ENCODE peak calls at places on chromosomes 3 and 15, in ten cellular contexts. E is Kasumi-1; Z is NCI-H2081; X is RCC 7860; A is activated CD4-positive, alpha-beta T cell treated with anti-CD3 and anti-CD28 coated beads for 24 hours; L is Right ventricle myocardium superior; W is stimulated activated naive CD8-positive, alpha-beta T cell treated with anti-CD3 and anti-CD28 coated beads, Interleukin-15, Interleukin-2, amounts not matched to agents 100 U/mL and 50 U/mL, for 24 hours; O is NCI-H69; K is stimulated activated CD4-positive, alpha-beta T cell treated with anti-CD3 and anti-CD28 coated beads, Interleukin-2, amount 100 ng/mL, for 48 hours; H is endothelial cell. D is an unnamed sample.
A peak's percentile ranks its signal among the peaks of the same experiment; 100 is the strongest.

GRCh38 chr3:187852842-187853727 is 107.8 kb upstream of the BCL6 start:
- DNase-seq in E (no peak), K (no peak), H (no peak), Z (no peak), L (no peak), A (no peak), X (peak; percentile 68), O (no peak), W (no peak), D (no peak)

GRCh38 chr3:58191361-58191991 is 19.3 kb downstream of the DNASE1L3 start:
- DNase-seq in E (no peak), Z (no peak), O (no peak), X (no peak), H (no peak), W (no peak), K (no peak), A (no peak), L (no peak), D (peak; percentile 35)

GRCh38 chr15:20645956-20646355 is 104.4 kb upstream of the GOLGA6L6 start:
- DNase-seq in O (no peak), K (no peak), X (no peak), H (no peak), A (peak; percentile 25), Z (no peak), E (no peak), L (peak; percentile 51), W (peak; percentile 27), D (no peak)

GRCh38 chr3:160097478-160097877 is 108.8 kb downstream of the IL12A start:
- DNase-seq in A (no peak), Z (no peak), H (no peak), K (no peak), L (no peak), W (no peak), O (no peak), X (no peak), E (no peak), D (no peak)

GRCh38 chr15:55786341-55786740 is 43.4 kb upstream of the PRTG start:
- DNase-seq in A (no peak), X (no peak), Z (no peak), H (no peak), O (peak; percentile 64), W (no peak), K (no peak), L (no peak), E (no peak), D (no peak)

GRCh38 chr3:106184540-106185457 is 316.0 kb upstream of the CBLB start:
- DNase-seq in Z (no peak), L (no peak), X (no peak), O (no peak), H (no peak), E (no peak), W (no peak), K (no peak), A (no peak), D (no peak)

GRCh38 chr15:32936283-32936918 is 218.6 kb downstream of the GREM1 start:
- DNase-seq in E (peak; percentile 31), A (no peak), L (no peak), X (no peak), O (peak; percentile 57), W (no peak), H (no peak), K (no peak), Z (peak; percentile 19), D (no peak)

GRCh38 chr15:66429117-66429516 is 42.4 kb downstream of the MAP2K1 start:
- DNase-seq in X (no peak), A (no peak), E (no peak), L (no peak), K (no peak), W (no peak), Z (no peak), O (peak; percentile 25), H (no peak), D (no peak)

GRCh38 chr15:84775867-84776449 is 27.6 kb downstream of the ZNF592 start:
- DNase-seq in O (no peak), E (no peak), L (no peak), K (no peak), A (no peak), X (no peak), H (no peak), Z (no peak), W (no peak), D (no peak)

GRCh38 chr3:17349093-17349492 is 393.3 kb downstream of the TBC1D5 start:
- DNase-seq in A (no peak), L (no peak), W (no peak), E (no peak), K (no peak), X (no peak), H (no peak), Z (no peak), O (no peak), D (no peak)

GRCh38 chr3:195905970-195906864 is 2.1 kb downstream of the TNK2 start:
- DNase-seq in K (no peak), X (no peak), A (no peak), O (peak; percentile 46), L (peak; percentile 0), E (no peak), H (no peak), Z (peak; percentile 62), W (no peak), D (no peak)

GRCh38 chr3:193829781-193830180 is 236.8 kb downstream of the OPA1 start:
- DNase-seq in X (peak; percentile 68), O (peak; percentile 18), Z (no peak), W (no peak), A (no peak), E (no peak), L (no peak), K (no peak), H (no peak), D (no peak)

GRCh38 chr3:36542186-36542585 is 161.9 kb downstream of the STAC start:
- DNase-seq in O (no peak), H (no peak), E (no peak), Z (no peak), L (no peak), W (no peak), X (peak; percentile 46), K (no peak), A (no peak), D (no peak)

GRCh38 chr15:32979710-32980109 is 214.8 kb downstream of the FMN1 start:
- DNase-seq in L (no peak), Z (no peak), X (peak; percentile 91), O (no peak), A (no peak), K (no peak), E (no peak), H (no peak), W (no peak), D (no peak)

GRCh38 chr3:148006508-148006907 is 597.3 kb downstream of the ZIC1 start:
- DNase-seq in A (no peak), E (peak; percentile 9), O (no peak), X (peak; percentile 69), W (no peak), L (no peak), K (no peak), H (no peak), Z (no peak), D (no peak)

GRCh38 chr3:185401319-185401955 is 38.5 kb downstream of the MAP3K13 start:
- DNase-seq in Z (peak; percentile 100), E (no peak), K (no peak), L (no peak), H (no peak), O (peak; percentile 99), A (no peak), X (no peak), W (no peak), D (no peak)

GRCh38 chr3:57646723-57647122 is 46.2 kb downstream of the DENND6A start:
- DNase-seq in A (no peak), E (peak; percentile 11), L (no peak), K (no peak), W (no peak), O (no peak), X (no peak), H (no peak), Z (no peak), D (no peak)

GRCh38 chr3:64355473-64355872 is 130.2 kb upstream of the PRICKLE2 start:
- DNase-seq in K (no peak), L (no peak), H (no peak), A (no peak), X (peak; percentile 41), W (no peak), O (peak; percentile 15), E (peak; percentile 56), Z (no peak), D (no peak)

GRCh38 chr3:56702487-56703315 is 19.6 kb upstream of the TASOR start:
- DNase-seq in W (peak; percentile 31), E (peak; percentile 84), A (no peak), Z (peak; percentile 44), H (peak; percentile 44), L (no peak), K (peak; percentile 43), X (peak; percentile 51), O (peak; percentile 57), D (no peak)

GRCh38 chr3:175002732-175003143 is 143.6 kb downstream of the NAALADL2 start:
- DNase-seq in E (no peak), Z (no peak), L (no peak), W (no peak), A (no peak), K (no peak), X (no peak), O (no peak), H (no peak), D (no peak)

GRCh38 chr3:16377847-16378302 is 112.9 kb downstream of the OXNAD1 start:
- DNase-seq in Z (no peak), E (no peak), K (no peak), H (no peak), O (no peak), A (no peak), L (no peak), W (no peak), X (no peak), D (no peak)

GRCh38 chr3:112894258-112894657 is 47.6 kb upstream of the CD200R1L start:
- DNase-seq in Z (no peak), O (peak; percentile 1), W (no peak), L (no peak), A (no peak), H (no peak), X (peak; percentile 40), E (no peak), K (no peak), D (no peak)

GRCh38 chr15:34999906-35000305 is 11.8 kb upstream of the ZNF770 start:
- DNase-seq in Z (no peak), A (no peak), H (no peak), X (no peak), L (no peak), K (no peak), W (no peak), O (no peak), E (no peak), D (no peak)

GRCh38 chr3:35071768-35072167 is 567.6 kb upstream of the ARPP21 start:
- DNase-seq in O (no peak), L (no peak), E (no peak), K (no peak), Z (no peak), H (no peak), W (no peak), X (no peak), A (no peak), D (no peak)

GRCh38 chr15:50119063-50119700 is at the start of gene ATP8B4:
- DNase-seq in X (no peak), H (peak; percentile 18), A (no peak), O (no peak), E (no peak), W (peak; percentile 18), Z (no peak), L (no peak), K (no peak), D (no peak)

GRCh38 chr3:42117175-42118008 is 26.2 kb downstream of the TRAK1 start:
- DNase-seq in Z (no peak), A (no peak), E (peak; percentile 41), L (peak; percentile 73), K (no peak), H (peak; percentile 44), O (peak; percentile 53), X (peak; percentile 29), W (no peak), D (peak; percentile 84)

GRCh38 chr15:51796777-51797474 is 32.5 kb upstream of the TMOD3 start:
- DNase-seq in W (no peak), L (no peak), O (peak; percentile 82), X (peak; percentile 73), K (no peak), H (no peak), Z (no peak), A (no peak), E (no peak), D (no peak)

GRCh38 chr3:133941390-133941789 is 45.7 kb upstream of the RAB6B start:
- DNase-seq in H (no peak), X (no peak), K (no peak), L (no peak), E (no peak), W (no peak), Z (no peak), A (no peak), O (no peak), D (no peak)

D was measured in posterior vena cava.